ENCODE peak calls at places on chromosomes 12 and 14, in nine cellular contexts. A is astrocyte of the spinal cord, L is spleen, K is astrocyte of the cerebellum, D is fibroblast of lung, J is upper lobe of right lung, I is sigmoid colon, P is A549, N is fibroblast of mammary gland. C is an unnamed sample.

GRCh38 chr12:128807161-128807724 is 16.5 kb downstream of the SLC15A4 start:
- DNase-seq in A (no peak), L (no peak), K (no peak), D (no peak), J (no peak), I (peak; percentile 48), P (no peak), N (no peak), C (no peak)

GRCh38 chr14:100072783-100073346 is 7.6 kb downstream of the EVL start:
- DNase-seq in A (no peak), L (peak; percentile 89), K (no peak), D (no peak), J (peak; percentile 84), I (no peak), P (no peak), N (no peak), C (peak; percentile 57)

GRCh38 chr14:96126339-96126770 is 78.3 kb upstream of the BDKRB2 start:
- DNase-seq in A (no peak), L (no peak), K (no peak), D (no peak), J (no peak), I (no peak), P (no peak), N (no peak), C (peak; percentile 37)

GRCh38 chr12:129127771-129128170 is 274.5 kb downstream of the GLT1D1 start:
- DNase-seq in A (no peak), L (no peak), K (no peak), D (no peak), J (no peak), I (no peak), P (no peak), N (no peak), C (no peak)

GRCh38 chr14:38716871-38717270 is 386.2 kb downstream of the SEC23A start:
- DNase-seq in A (no peak), L (no peak), K (no peak), D (no peak), J (no peak), I (no peak), P (no peak), N (no peak), C (no peak)

GRCh38 chr14:32559048-32559447 is 229.9 kb downstream of the AKAP6 start:
- DNase-seq in A (peak; percentile 3), L (no peak), K (no peak), D (no peak), J (no peak), I (no peak), P (no peak), N (peak; percentile 20), C (no peak)

GRCh38 chr12:9364224-9365176 is 156.3 kb upstream of the PZP start:
- DNase-seq in A (peak; percentile 87), L (no peak), K (peak; percentile 60), D (peak; percentile 78), J (no peak), I (no peak), P (no peak), N (peak; percentile 83), C (peak; percentile 41)

GRCh38 chr12:96258451-96258933 is 64.3 kb downstream of the ELK3 start:
- DNase-seq in A (peak; percentile 91), L (peak; percentile 52), K (peak; percentile 91), D (peak; percentile 87), J (no peak), I (no peak), P (no peak), N (peak; percentile 82), C (no peak)

GRCh38 chr12:87439990-87440827 is 589.0 kb downstream of the C12orf50 start:
- DNase-seq in A (peak; percentile 92), L (no peak), K (peak; percentile 72), D (peak; percentile 92), J (no peak), I (no peak), P (peak; percentile 27), N (peak; percentile 90), C (no peak)

GRCh38 chr12:53300187-53300586 is 692 bp downstream of the MYG1 start:
- DNase-seq in A (peak; percentile 29), L (no peak), K (no peak), D (peak; percentile 32), J (no peak), I (no peak), P (no peak), N (peak; percentile 72), C (no peak)

GRCh38 chr14:92726135-92726932 is 22.1 kb downstream of the LGMN start:
- DNase-seq in A (peak; percentile 81), L (no peak), K (peak; percentile 52), D (peak; percentile 93), J (peak; percentile 92), I (peak; percentile 83), P (peak; percentile 87), N (peak; percentile 96), C (no peak)

GRCh38 chr14:36684946-36685345 is 23.3 kb downstream of the PAX9 start:
- DNase-seq in A (no peak), L (no peak), K (no peak), D (no peak), J (no peak), I (no peak), P (no peak), N (no peak), C (no peak)
- TF ChIP-seq CTCF in A (no peak), L (no peak), K (no peak), D (no peak), J (no peak), I (no peak), P (no peak), N (no peak), C (no peak)

GRCh38 chr12:46354799-46355194 is 17.8 kb downstream of the SLC38A2 start:
- DNase-seq in A (no peak), L (no peak), K (no peak), D (no peak), J (no peak), I (no peak), P (no peak), N (no peak), C (no peak)

GRCh38 chr12:46351138-46351537 is 21.4 kb downstream of the SLC38A2 start:
- DNase-seq in A (no peak), L (no peak), K (no peak), D (no peak), J (no peak), I (no peak), P (no peak), N (no peak), C (no peak)

GRCh38 chr12:46351861-46352595 is 20.5 kb downstream of the SLC38A2 start:
- DNase-seq in A (no peak), L (no peak), K (no peak), D (peak; percentile 31), J (no peak), I (no peak), P (no peak), N (no peak), C (no peak)

GRCh38 chr12:46356655-46357437 is 15.7 kb downstream of the SLC38A2 start:
- DNase-seq in A (no peak), L (no peak), K (no peak), D (no peak), J (no peak), I (no peak), P (no peak), N (no peak), C (no peak)

DNA sequence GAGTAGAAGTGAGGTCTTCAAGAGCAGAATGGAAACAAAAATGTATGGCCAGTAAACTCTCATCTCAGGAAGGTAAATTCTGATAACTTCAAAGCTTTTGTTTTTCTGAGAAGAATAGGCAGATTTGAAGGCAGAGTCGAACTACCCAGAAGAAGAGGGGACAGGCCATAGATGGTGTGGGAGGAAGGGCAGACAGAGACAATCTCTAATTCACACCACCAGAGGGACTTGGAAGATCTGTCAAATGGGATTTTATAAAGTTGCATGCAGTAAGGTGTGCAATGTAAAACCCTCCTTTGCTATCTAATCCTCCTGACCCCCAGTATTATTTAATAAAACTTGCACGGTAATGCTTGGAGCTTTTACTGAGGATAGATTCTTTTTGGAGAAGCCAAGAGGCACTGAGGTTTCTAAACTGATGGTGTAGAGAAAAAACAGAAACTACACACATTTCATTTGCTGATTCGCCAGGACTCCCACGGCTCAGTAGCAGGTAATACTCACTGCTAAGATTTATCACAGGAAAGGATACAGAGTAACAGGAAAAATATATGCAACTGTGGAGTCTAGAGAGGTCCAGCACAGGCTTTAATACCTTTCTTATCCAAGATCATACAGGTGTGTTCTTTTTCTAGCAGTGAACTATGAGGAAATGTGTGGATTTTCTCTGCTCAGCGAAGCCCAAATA is 18.3 kb downstream of the SLC38A2 start:
- DNase-seq in A (no peak), L (no peak), K (no peak), D (no peak), J (no peak), I (no peak), P (no peak), N (no peak), C (peak; percentile 10)
- TF ChIP-seq CTCF in A (no peak), L (peak; percentile 17), K (peak; percentile 15), D (no peak), J (no peak), I (no peak), P (peak; percentile 25), N (peak; percentile 21), C (no peak)

GRCh38 chr12:81627336-81628189 is 131.6 kb downstream of the PPFIA2 start:
- DNase-seq in A (peak; percentile 69), L (no peak), K (peak; percentile 49), D (peak; percentile 70), J (no peak), I (no peak), P (peak; percentile 13), N (peak; percentile 60), C (no peak)
- TF ChIP-seq CTCF in A (peak; percentile 57), L (peak; percentile 24), K (peak; percentile 43), D (peak; percentile 33), J (peak; percentile 59), I (peak; percentile 29), P (peak; percentile 70), N (peak; percentile 61), C (no peak)

GRCh38 chr14:68926236-68926635 is 52.9 kb downstream of the ACTN1 start:
- DNase-seq in A (no peak), L (no peak), K (no peak), D (no peak), J (no peak), I (no peak), P (no peak), N (no peak), C (no peak)
- TF ChIP-seq CTCF in A (peak; percentile 61), L (no peak), K (peak; percentile 50), D (no peak), J (peak; percentile 10), I (peak; percentile 27), P (peak; percentile 23), N (peak; percentile 51), C (no peak)

C was measured in GM13976.